ENCODE peak calls at places on chromosome 16, in ten cellular contexts. S is MV-4-11; E is HL-60; W is stimulated activated CD8-positive, alpha-beta memory T cell treated with anti-CD3 and anti-CD28 coated beads, Interleukin-7, amount 100 ng/mL, for 1 hour; I is Ammon's horn; J is B cell; M is posterior cingulate gyrus; X is activated CD8-positive, alpha-beta T cell treated with anti-CD3 and anti-CD28 coated beads for 36 hours; C is LNCaP clone FGC; R is AG08395. N is an unnamed sample.

GRCh38 chr16:19707699-19708497 is 10.1 kb downstream of the KNOP1 start:
- DNase-seq in S (no peak), E (no peak), W (no peak), I (no peak), J (no peak), M (no peak), X (no peak), C (no peak), R (no peak), N (no peak)

GRCh38 chr16:14486520-14487303 is 143.3 kb downstream of the PARN start:
- DNase-seq in S (no peak), E (peak), W (no peak), I (peak), J (no peak), M (peak), X (no peak), C (peak), R (peak), N (no peak)

GRCh38 chr16:28292731-28293588 is 635 bp downstream of the SBK1 start:
- DNase-seq in S (no peak), E (no peak), W (no peak), I (no peak), J (peak), M (no peak), X (peak), C (no peak), R (no peak), N (peak)

GRCh38 chr16:610513-611381 is 20.0 kb upstream of the WFIKKN1 start:
- DNase-seq in S (no peak), E (no peak), W (no peak), I (peak), J (peak), M (peak), X (peak), C (no peak), R (peak), N (no peak)

GRCh38 chr16:3654249-3654991 is at the start of gene DNASE1:
- DNase-seq in S (peak), E (peak), W (peak), I (peak), J (peak), M (peak), X (peak), C (no peak), R (peak), N (peak)

GRCh38 chr16:50585331-50585776 is 37.2 kb downstream of the NKD1 start:
- DNase-seq in S (no peak), E (no peak), W (no peak), I (peak), J (no peak), M (no peak), X (no peak), C (no peak), R (peak), N (no peak)

GRCh38 chr16:70688266-70688742 is 2.5 kb upstream of the MTSS2 start:
- DNase-seq in S (no peak), E (no peak), W (no peak), I (peak), J (no peak), M (peak), X (no peak), C (no peak), R (peak), N (peak)

GRCh38 chr16:85612191-85612800 is 826 bp upstream of the GSE1 start:
- DNase-seq in S (peak), E (peak), W (no peak), I (no peak), J (peak), M (no peak), X (peak), C (no peak), R (peak), N (no peak)

GRCh38 chr16:49491736-49492089 is 118.1 kb downstream of the C16orf78 start:
- DNase-seq in S (no peak), E (no peak), W (no peak), I (peak), J (no peak), M (peak), X (no peak), C (no peak), R (no peak), N (peak)

GRCh38 chr16:10990378-10990777 is 46.0 kb downstream of the CLEC16A start:
- DNase-seq in S (no peak), E (no peak), W (no peak), I (no peak), J (no peak), M (no peak), X (no peak), C (no peak), R (no peak), N (no peak)

GRCh38 chr16:2826591-2827480 is 3.3 kb upstream of the ZG16B start:
- DNase-seq in S (no peak), E (no peak), W (no peak), I (no peak), J (no peak), M (no peak), X (no peak), C (no peak), R (no peak), N (no peak)

GRCh38 chr16:58970775-58971174 is 236.7 kb upstream of the GOT2 start:
- DNase-seq in S (peak), E (no peak), W (no peak), I (no peak), J (no peak), M (no peak), X (no peak), C (no peak), R (peak), N (no peak)

GRCh38 chr16:53504161-53504663 is 1.2 kb upstream of the AKTIP start:
- DNase-seq in S (peak), E (peak), W (no peak), I (peak), J (no peak), M (peak), X (peak), C (no peak), R (peak), N (peak)

GRCh38 chr16:89104930-89105571 is 11.4 kb downstream of the ACSF3 start:
- DNase-seq in S (no peak), E (no peak), W (no peak), I (no peak), J (no peak), M (no peak), X (peak), C (no peak), R (no peak), N (peak)

GRCh38 chr16:57732683-57733082 is 2.9 kb upstream of the KATNB1 start:
- DNase-seq in S (no peak), E (no peak), W (no peak), I (no peak), J (no peak), M (no peak), X (no peak), C (no peak), R (no peak), N (no peak)

GRCh38 chr16:865026-865425 is 64.5 kb upstream of the GNG13 start:
- DNase-seq in S (no peak), E (no peak), W (no peak), I (no peak), J (no peak), M (no peak), X (no peak), C (peak), R (no peak), N (no peak)

GRCh38 chr16:12132290-12132689 is 155.8 kb downstream of the SNX29 start:
- DNase-seq in S (peak), E (peak), W (no peak), I (no peak), J (no peak), M (no peak), X (no peak), C (no peak), R (peak), N (no peak)

GRCh38 chr16:84484579-84485254 is 19.7 kb downstream of the MEAK7 start:
- DNase-seq in S (no peak), E (peak), W (no peak), I (peak), J (no peak), M (peak), X (no peak), C (peak), R (peak), N (peak)

GRCh38 chr16:1150511-1150982 is 2.4 kb upstream of the CACNA1H start:
- DNase-seq in S (no peak), E (peak), W (no peak), I (no peak), J (no peak), M (no peak), X (peak), C (no peak), R (peak), N (no peak)

GRCh38 chr16:1825381-1825863 is 1.2 kb downstream of the HAGH start:
- DNase-seq in S (no peak), E (no peak), W (no peak), I (no peak), J (no peak), M (no peak), X (no peak), C (no peak), R (no peak), N (no peak)

GRCh38 chr16:87926246-87927194 is 9.8 kb downstream of the CA5A start:
- DNase-seq in S (no peak), E (no peak), W (no peak), I (no peak), J (peak), M (no peak), X (peak), C (no peak), R (no peak), N (no peak)

GRCh38 chr16:73154063-73154870 is 106.3 kb upstream of the ZFHX3 start:
- DNase-seq in S (peak), E (peak), W (no peak), I (peak), J (no peak), M (peak), X (no peak), C (no peak), R (no peak), N (no peak)

GRCh38 chr16:54424043-54424451 is 137.5 kb upstream of the IRX3 start:
- DNase-seq in S (no peak), E (no peak), W (no peak), I (no peak), J (no peak), M (no peak), X (no peak), C (no peak), R (no peak), N (no peak)

GRCh38 chr16:85554114-85554790 is 58.9 kb upstream of the GSE1 start:
- DNase-seq in S (peak), E (peak), W (peak), I (peak), J (peak), M (peak), X (peak), C (peak), R (peak), N (peak)

GRCh38 chr16:12680531-12680930 is 123.2 kb downstream of the CPPED1 start:
- DNase-seq in S (no peak), E (no peak), W (no peak), I (no peak), J (no peak), M (no peak), X (no peak), C (no peak), R (no peak), N (no peak)

GRCh38 chr16:9666834-9667480 is 515.3 kb downstream of the GRIN2A start:
- DNase-seq in S (no peak), E (no peak), W (no peak), I (peak), J (no peak), M (peak), X (no peak), C (no peak), R (no peak), N (no peak)

GRCh38 chr16:1237990-1238389 is 2.5 kb upstream of the TPSAB1 start:
- DNase-seq in S (no peak), E (no peak), W (no peak), I (no peak), J (no peak), M (no peak), X (no peak), C (no peak), R (no peak), N (no peak)

GRCh38 chr16:30946671-30947532 is 2.0 kb upstream of the ORAI3 start:
- DNase-seq in S (no peak), E (no peak), W (no peak), I (no peak), J (no peak), M (no peak), X (no peak), C (no peak), R (no peak), N (no peak)

GRCh38 chr16:46859719-46860152 is 24.4 kb upstream of the GPT2 start:
- DNase-seq in S (peak), E (no peak), W (no peak), I (no peak), J (no peak), M (no peak), X (peak), C (no peak), R (peak), N (no peak)

GRCh38 chr16:4772351-4772750 is 5.4 kb upstream of the ZNF500 start:
- DNase-seq in S (no peak), E (no peak), W (no peak), I (no peak), J (no peak), M (no peak), X (no peak), C (no peak), R (no peak), N (no peak)

GRCh38 chr16:16184594-16184993 is 38.7 kb downstream of the ABCC6 start:
- DNase-seq in S (no peak), E (no peak), W (no peak), I (no peak), J (no peak), M (no peak), X (no peak), C (no peak), R (no peak), N (no peak)

GRCh38 chr16:64089697-64090096 is 1032.2 kb downstream of the CDH11 start:
- DNase-seq in S (no peak), E (no peak), W (no peak), I (peak), J (no peak), M (no peak), X (no peak), C (no peak), R (peak), N (no peak)

GRCh38 chr16:81836279-81837054 is 57.4 kb downstream of the PLCG2 start:
- DNase-seq in S (peak), E (no peak), W (no peak), I (no peak), J (peak), M (no peak), X (no peak), C (no peak), R (no peak), N (no peak)